ENCODE peak calls at places on chromosomes 7 and 10, in ten cellular contexts. Y is NCI-H2171 treated with DMSO at 0.1 percent for 48 hours; D is COR-L47; M is LHCN-M2; Z is Caki2; G is cerebellum; A is activated CD4-positive, alpha-beta T cell treated with anti-CD3 and anti-CD28 coated beads, Interleukin-2, amount 10 ng/mL, durations not matched to agents 7 days and 5 days; S is fibroblast of mammary gland; B is HEK293T; I is left ventricle myocardium inferior. N is an unnamed sample.

GRCh38 chr7:158685727-158686126 is 18.9 kb downstream of the NCAPG2 start:
- DNase-seq in S (peak; percentile 68), D (no peak), I (no peak), A (no peak), M (peak; percentile 60), Y (no peak), B (no peak), G (no peak), Z (no peak), N (no peak)

GRCh38 chr10:124362572-124362971 is 56.2 kb downstream of the OAT start:
- DNase-seq in D (no peak), S (no peak), Y (no peak), G (no peak), Z (no peak), I (no peak), M (no peak), B (no peak), A (no peak), N (no peak)

GRCh38 chr7:44289341-44290249 is 35.8 kb downstream of the CAMK2B start:
- DNase-seq in D (no peak), S (no peak), B (no peak), G (no peak), Y (no peak), A (no peak), Z (no peak), I (peak; percentile 30), M (no peak), N (no peak)

GRCh38 chr7:96045919-96046318 is 273.6 kb downstream of the DYNC1I1 start:
- DNase-seq in S (no peak), A (no peak), I (no peak), Z (no peak), G (no peak), M (no peak), D (peak; percentile 66), B (no peak), Y (no peak), N (no peak)

GRCh38 chr7:6268909-6269306 is 3.5 kb downstream of the CYTH3 start:
- DNase-seq in B (no peak), D (no peak), Y (no peak), M (no peak), A (no peak), G (no peak), I (no peak), S (no peak), Z (no peak), N (no peak)

GRCh38 chr10:84539244-84539643 is 210.9 kb downstream of the CCSER2 start:
- DNase-seq in Z (no peak), B (no peak), I (no peak), A (no peak), S (peak; percentile 34), D (no peak), M (no peak), G (no peak), Y (no peak), N (no peak)

GRCh38 chr7:120926943-120927346 is 23.6 kb upstream of the ING3 start:
- DNase-seq in B (no peak), M (no peak), G (no peak), I (no peak), S (no peak), A (no peak), Y (no peak), Z (peak; percentile 16), D (no peak), N (no peak)

GRCh38 chr10:1978593-1978992 is 241.3 kb upstream of the ADARB2 start:
- DNase-seq in Y (peak; percentile 83), M (no peak), D (no peak), A (no peak), I (no peak), G (no peak), Z (peak; percentile 5), B (no peak), S (no peak), N (no peak)

GRCh38 chr7:50729962-50730361 is 52.7 kb downstream of the GRB10 start:
- DNase-seq in D (no peak), S (peak; percentile 75), A (no peak), Z (no peak), Y (no peak), I (no peak), G (no peak), B (no peak), M (peak; percentile 25), N (no peak)

GRCh38 chr10:66827353-66827752 is 98.5 kb upstream of the LRRTM3 start:
- DNase-seq in Y (no peak), G (no peak), D (no peak), S (peak; percentile 30), I (no peak), Z (peak; percentile 42), A (no peak), B (no peak), M (peak; percentile 85), N (no peak)

GRCh38 chr10:112587709-112588108 is 140.7 kb downstream of the VTI1A start:
- DNase-seq in G (no peak), A (no peak), M (no peak), B (no peak), Z (no peak), Y (no peak), S (no peak), D (no peak), I (no peak), N (no peak)

GRCh38 chr10:59648711-59649201 is 60.9 kb downstream of the SLC16A9 start:
- DNase-seq in S (peak; percentile 40), A (no peak), Y (peak; percentile 87), Z (no peak), M (peak; percentile 31), B (no peak), G (peak; percentile 6), D (no peak), I (no peak), N (no peak)

GRCh38 chr10:72164617-72165016 is 51.2 kb upstream of the ANAPC16 start:
- DNase-seq in Y (no peak), D (no peak), Z (no peak), M (no peak), G (no peak), S (no peak), A (no peak), B (peak; percentile 12), I (no peak), N (no peak)

GRCh38 chr7:54833021-54833467 is 74.0 kb upstream of the SEC61G start:
- DNase-seq in Z (peak; percentile 98), G (peak; percentile 2), I (no peak), B (no peak), S (no peak), M (no peak), Y (no peak), D (no peak), A (no peak), N (no peak)

GRCh38 chr7:35869810-35870209 is 69.0 kb downstream of the SEPTIN7 start:
- DNase-seq in G (no peak), A (no peak), I (no peak), D (no peak), S (peak; percentile 85), M (peak; percentile 51), Z (no peak), Y (no peak), B (no peak), N (no peak)

GRCh38 chr10:131354380-131354779 is 42.9 kb upstream of the TCERG1L start:
- DNase-seq in B (no peak), M (no peak), S (peak; percentile 1), A (peak; percentile 10), Y (no peak), D (no peak), I (no peak), Z (peak; percentile 5), G (no peak), N (peak; percentile 71)

GRCh38 chr10:3723706-3724225 is 61.2 kb downstream of the KLF6 start:
- DNase-seq in A (no peak), G (no peak), M (no peak), Z (no peak), S (peak; percentile 44), Y (no peak), I (no peak), D (no peak), B (no peak), N (no peak)

GRCh38 chr10:34758447-34758996 is 56.6 kb downstream of the PARD3 start:
- DNase-seq in D (no peak), I (no peak), G (no peak), S (peak; percentile 93), Z (peak; percentile 97), A (no peak), Y (no peak), B (no peak), M (peak; percentile 91), N (no peak)

GRCh38 chr10:77036993-77037734 is 600.4 kb downstream of the KCNMA1 start:
- DNase-seq in S (peak; percentile 22), I (no peak), D (peak; percentile 20), Z (no peak), Y (peak; percentile 47), M (peak; percentile 7), G (no peak), B (peak; percentile 51), A (no peak), N (peak; percentile 65)

GRCh38 chr7:47188653-47189315 is 393.1 kb downstream of the TNS3 start:
- DNase-seq in G (no peak), Y (peak; percentile 85), Z (no peak), S (peak; percentile 12), B (no peak), A (no peak), I (no peak), D (no peak), M (no peak), N (no peak)

GRCh38 chr7:134831862-134832261 is 52.4 kb downstream of the CALD1 start:
- DNase-seq in A (no peak), D (no peak), G (no peak), B (no peak), M (no peak), Z (peak; percentile 38), I (peak; percentile 55), S (no peak), Y (no peak), N (no peak)

GRCh38 chr7:75892634-75893272 is 13.9 kb downstream of the RHBDD2 start:
- DNase-seq in I (peak; percentile 70), B (no peak), D (no peak), G (no peak), Y (peak; percentile 25), M (peak; percentile 70), Z (no peak), S (peak; percentile 47), A (no peak), N (no peak)

GRCh38 chr7:44377681-44378421 is 52.5 kb upstream of the CAMK2B start:
- DNase-seq in A (no peak), Y (no peak), Z (no peak), M (no peak), D (no peak), B (peak; percentile 4), S (no peak), I (no peak), G (no peak), N (no peak)

GRCh38 chr10:120115959-120116358 is 223.4 kb downstream of the SEC23IP start:
- DNase-seq in B (peak; percentile 63), Y (peak; percentile 3), S (no peak), I (no peak), G (no peak), A (no peak), Z (peak; percentile 6), D (no peak), M (no peak), N (no peak)

GRCh38 chr10:114615600-114616007 is 42.5 kb downstream of the ABLIM1 start:
- DNase-seq in G (no peak), D (no peak), A (no peak), M (no peak), B (no peak), Y (no peak), S (no peak), Z (peak; percentile 83), I (no peak), N (no peak)

GRCh38 chr10:72764151-72764550 is 72.2 kb downstream of the MCU start:
- DNase-seq in I (no peak), M (peak; percentile 69), D (no peak), S (peak; percentile 59), B (no peak), Y (no peak), G (no peak), A (no peak), Z (peak; percentile 71), N (no peak)

GRCh38 chr7:2024227-2024918 is 208.4 kb downstream of the MAD1L1 start:
- DNase-seq in B (no peak), D (no peak), I (peak; percentile 11), Z (no peak), M (peak; percentile 28), G (no peak), S (no peak), Y (no peak), A (no peak), N (no peak)

GRCh38 chr7:145378197-145378596 is 542.3 kb upstream of the TPK1 start:
- DNase-seq in S (no peak), I (no peak), M (no peak), D (no peak), Z (no peak), G (no peak), A (no peak), Y (no peak), B (no peak), N (no peak)